ENCODE peak calls at places on chromosomes 3 and 15, in nine cellular contexts. One of them, this sample, is unnamed.
A peak's percentile ranks its signal among the peaks of the same experiment; 100 is the strongest.

GRCh38 chr15:80159811-80160569 is 7.2 kb downstream of the FAH start:
- DNase-seq in substantia nigra: no peak
- DNase-seq in endothelial cell: no peak
- DNase-seq in iPS DF 6.9: no peak
- DNase-seq in Ammon's horn: no peak
- DNase-seq in H54: no peak
- DNase-seq in mucosa of descending colon: no peak
- DNase-seq in A549: no peak
- DNase-seq in GM19239: no peak
- DNase-seq in this sample: no peak

GRCh38 chr15:92500023-92500630 is 106.4 kb downstream of the ST8SIA2 start:
- DNase-seq in Ammon's horn: no peak
- DNase-seq in substantia nigra: no peak
- DNase-seq in GM19239: no peak
- DNase-seq in endothelial cell: no peak
- DNase-seq in iPS DF 6.9: no peak
- DNase-seq in A549: no peak
- DNase-seq in mucosa of descending colon: no peak
- DNase-seq in H54: no peak
- DNase-seq in this sample: no peak

GRCh38 chr3:39144095-39144747 is 9.2 kb downstream of the CSRNP1 start:
- DNase-seq in substantia nigra: no peak
- DNase-seq in GM19239: no peak
- DNase-seq in iPS DF 6.9: no peak
- DNase-seq in H54: no peak
- DNase-seq in Ammon's horn: no peak
- DNase-seq in A549: no peak
- DNase-seq in endothelial cell: no peak
- DNase-seq in mucosa of descending colon: no peak
- DNase-seq in this sample: peak; percentile 74

GRCh38 chr3:171393032-171393744 is 67.0 kb downstream of the TNIK start:
- DNase-seq in substantia nigra: no peak
- DNase-seq in GM19239: no peak
- DNase-seq in endothelial cell: peak; percentile 9
- DNase-seq in A549: no peak
- DNase-seq in H54: no peak
- DNase-seq in iPS DF 6.9: no peak
- DNase-seq in Ammon's horn: peak; percentile 41
- DNase-seq in mucosa of descending colon: no peak
- DNase-seq in this sample: no peak

GRCh38 chr3:68904578-68904977 is 27.8 kb downstream of the TAFA4 start:
- DNase-seq in A549: no peak
- DNase-seq in GM19239: no peak
- DNase-seq in iPS DF 6.9: no peak
- DNase-seq in H54: no peak
- DNase-seq in endothelial cell: no peak
- DNase-seq in Ammon's horn: no peak
- DNase-seq in substantia nigra: no peak
- DNase-seq in mucosa of descending colon: no peak
- DNase-seq in this sample: no peak

GRCh38 chr3:65811050-65811766 is 227.5 kb downstream of the MAGI1 start:
- DNase-seq in iPS DF 6.9: no peak
- DNase-seq in GM19239: no peak
- DNase-seq in substantia nigra: peak; percentile 23
- DNase-seq in endothelial cell: no peak
- DNase-seq in Ammon's horn: peak; percentile 67
- DNase-seq in A549: no peak
- DNase-seq in H54: no peak
- DNase-seq in mucosa of descending colon: no peak
- DNase-seq in this sample: no peak

GRCh38 chr15:91253605-91254004 is 153.5 kb downstream of the SV2B start:
- DNase-seq in Ammon's horn: no peak
- DNase-seq in GM19239: no peak
- DNase-seq in A549: no peak
- DNase-seq in iPS DF 6.9: no peak
- DNase-seq in endothelial cell: no peak
- DNase-seq in mucosa of descending colon: no peak
- DNase-seq in H54: no peak
- DNase-seq in substantia nigra: no peak
- DNase-seq in this sample: no peak

GRCh38 chr15:64013179-64014043 is 32.9 kb downstream of the DAPK2 start:
- DNase-seq in A549: no peak
- DNase-seq in substantia nigra: no peak
- DNase-seq in mucosa of descending colon: no peak
- DNase-seq in H54: no peak
- DNase-seq in GM19239: no peak
- DNase-seq in Ammon's horn: no peak
- DNase-seq in endothelial cell: no peak
- DNase-seq in iPS DF 6.9: no peak
- DNase-seq in this sample: no peak

GRCh38 chr3:11415099-11415498 is 142.9 kb downstream of the ATG7 start:
- DNase-seq in A549: no peak
- DNase-seq in mucosa of descending colon: no peak
- DNase-seq in H54: no peak
- DNase-seq in GM19239: no peak
- DNase-seq in substantia nigra: no peak
- DNase-seq in iPS DF 6.9: no peak
- DNase-seq in endothelial cell: no peak
- DNase-seq in Ammon's horn: no peak
- DNase-seq in this sample: no peak

GRCh38 chr3:194031867-194032635 is 103.9 kb upstream of the HES1 start:
- DNase-seq in GM19239: no peak
- DNase-seq in endothelial cell: no peak
- DNase-seq in iPS DF 6.9: no peak
- DNase-seq in mucosa of descending colon: no peak
- DNase-seq in substantia nigra: no peak
- DNase-seq in Ammon's horn: no peak
- DNase-seq in A549: no peak
- DNase-seq in H54: no peak
- DNase-seq in this sample: no peak

GRCh38 chr15:53367740-53368139 is 391.7 kb downstream of the WDR72 start:
- DNase-seq in Ammon's horn: no peak
- DNase-seq in substantia nigra: no peak
- DNase-seq in mucosa of descending colon: no peak
- DNase-seq in endothelial cell: no peak
- DNase-seq in GM19239: no peak
- DNase-seq in H54: no peak
- DNase-seq in A549: no peak
- DNase-seq in iPS DF 6.9: no peak
- DNase-seq in this sample: no peak

GRCh38 chr3:178382388-178383061 is 153.7 kb upstream of the KCNMB2 start:
- DNase-seq in iPS DF 6.9: no peak
- DNase-seq in substantia nigra: no peak
- DNase-seq in A549: no peak
- DNase-seq in mucosa of descending colon: no peak
- DNase-seq in Ammon's horn: no peak
- DNase-seq in H54: no peak
- DNase-seq in GM19239: no peak
- DNase-seq in endothelial cell: no peak
- DNase-seq in this sample: no peak

GRCh38 chr3:101825904-101826445 is 23.3 kb upstream of the NFKBIZ start:
- DNase-seq in iPS DF 6.9: no peak
- DNase-seq in substantia nigra: no peak
- DNase-seq in mucosa of descending colon: no peak
- DNase-seq in A549: no peak
- DNase-seq in GM19239: no peak
- DNase-seq in Ammon's horn: no peak
- DNase-seq in endothelial cell: no peak
- DNase-seq in H54: no peak
- DNase-seq in this sample: no peak

GRCh38 chr15:62647195-62647865 is 395.2 kb upstream of the TPM1 start:
- DNase-seq in H54: peak; percentile 51
- DNase-seq in Ammon's horn: no peak
- DNase-seq in A549: peak; percentile 93
- DNase-seq in endothelial cell: no peak
- DNase-seq in iPS DF 6.9: no peak
- DNase-seq in GM19239: no peak
- DNase-seq in mucosa of descending colon: no peak
- DNase-seq in substantia nigra: no peak
- DNase-seq in this sample: no peak

GRCh38 chr15:64246364-64247189 is 83.8 kb upstream of the PPIB start:
- DNase-seq in substantia nigra: no peak
- DNase-seq in Ammon's horn: peak; percentile 53
- DNase-seq in iPS DF 6.9: no peak
- DNase-seq in GM19239: peak; percentile 21
- DNase-seq in H54: peak; percentile 22
- DNase-seq in mucosa of descending colon: no peak
- DNase-seq in A549: peak; percentile 69
- DNase-seq in endothelial cell: no peak
- DNase-seq in this sample: peak; percentile 10

GRCh38 chr3:55591893-55592292 is 104.8 kb upstream of the WNT5A start:
- DNase-seq in A549: no peak
- DNase-seq in Ammon's horn: peak; percentile 77
- DNase-seq in H54: no peak
- DNase-seq in endothelial cell: no peak
- DNase-seq in iPS DF 6.9: no peak
- DNase-seq in substantia nigra: no peak
- DNase-seq in mucosa of descending colon: no peak
- DNase-seq in GM19239: no peak
- DNase-seq in this sample: no peak

GRCh38 chr3:105762749-105763673 is 105.8 kb downstream of the CBLB start:
- DNase-seq in GM19239: no peak
- DNase-seq in H54: no peak
- DNase-seq in endothelial cell: no peak
- DNase-seq in substantia nigra: no peak
- DNase-seq in Ammon's horn: no peak
- DNase-seq in iPS DF 6.9: no peak
- DNase-seq in mucosa of descending colon: no peak
- DNase-seq in A549: no peak
- DNase-seq in this sample: no peak

GRCh38 chr3:105539897-105540296 is 173.2 kb downstream of the ALCAM start:
- DNase-seq in mucosa of descending colon: no peak
- DNase-seq in endothelial cell: no peak
- DNase-seq in GM19239: no peak
- DNase-seq in Ammon's horn: no peak
- DNase-seq in H54: no peak
- DNase-seq in A549: no peak
- DNase-seq in iPS DF 6.9: no peak
- DNase-seq in substantia nigra: no peak
- DNase-seq in this sample: no peak

GRCh38 chr3:195226900-195227447 is 44.0 kb downstream of the XXYLT1 start:
- DNase-seq in iPS DF 6.9: no peak
- DNase-seq in A549: no peak
- DNase-seq in mucosa of descending colon: peak; percentile 22
- DNase-seq in endothelial cell: no peak
- DNase-seq in Ammon's horn: peak; percentile 1
- DNase-seq in substantia nigra: no peak
- DNase-seq in GM19239: no peak
- DNase-seq in H54: no peak
- DNase-seq in this sample: no peak

GRCh38 chr3:52834871-52835501 is at the start of gene MUSTN1:
- DNase-seq in substantia nigra: no peak
- DNase-seq in iPS DF 6.9: no peak
- DNase-seq in endothelial cell: no peak
- DNase-seq in H54: no peak
- DNase-seq in GM19239: no peak
- DNase-seq in Ammon's horn: no peak
- DNase-seq in mucosa of descending colon: no peak
- DNase-seq in A549: no peak
- DNase-seq in this sample: no peak

GRCh38 chr3:177679568-177680441 is 482.5 kb upstream of the TBL1XR1 start:
- DNase-seq in substantia nigra: no peak
- DNase-seq in mucosa of descending colon: no peak
- DNase-seq in H54: no peak
- DNase-seq in Ammon's horn: no peak
- DNase-seq in endothelial cell: no peak
- DNase-seq in A549: no peak
- DNase-seq in GM19239: no peak
- DNase-seq in iPS DF 6.9: no peak
- DNase-seq in this sample: no peak

GRCh38 chr3:29281265-29282228 is 676 bp downstream of the RBMS3 start:
- DNase-seq in mucosa of descending colon: no peak
- DNase-seq in iPS DF 6.9: no peak
- DNase-seq in endothelial cell: peak; percentile 18
- DNase-seq in substantia nigra: no peak
- DNase-seq in A549: no peak
- DNase-seq in Ammon's horn: no peak
- DNase-seq in GM19239: no peak
- DNase-seq in H54: no peak
- DNase-seq in this sample: no peak

GRCh38 chr3:10459954-10460754 is 45.2 kb downstream of the ATP2B2 start:
- DNase-seq in endothelial cell: peak; percentile 90
- DNase-seq in mucosa of descending colon: no peak
- DNase-seq in Ammon's horn: no peak
- DNase-seq in A549: peak; percentile 60
- DNase-seq in substantia nigra: no peak
- DNase-seq in iPS DF 6.9: peak; percentile 91
- DNase-seq in H54: peak; percentile 90
- DNase-seq in GM19239: peak; percentile 46
- DNase-seq in this sample: no peak

GRCh38 chr3:77247817-77248216 is 207.9 kb downstream of the ROBO2 start:
- DNase-seq in GM19239: no peak
- DNase-seq in mucosa of descending colon: no peak
- DNase-seq in endothelial cell: no peak
- DNase-seq in iPS DF 6.9: no peak
- DNase-seq in Ammon's horn: peak; percentile 24
- DNase-seq in H54: no peak
- DNase-seq in substantia nigra: no peak
- DNase-seq in A549: no peak
- DNase-seq in this sample: no peak

GRCh38 chr3:122921791-122922651 is 105.5 kb downstream of the SEMA5B start:
- DNase-seq in H54: no peak
- DNase-seq in iPS DF 6.9: no peak
- DNase-seq in mucosa of descending colon: no peak
- DNase-seq in GM19239: peak; percentile 56
- DNase-seq in substantia nigra: no peak
- DNase-seq in A549: peak; percentile 18
- DNase-seq in endothelial cell: peak; percentile 53
- DNase-seq in Ammon's horn: no peak
- DNase-seq in this sample: no peak

GRCh38 chr15:78065284-78065872 is 12.1 kb downstream of the TBC1D2B start:
- DNase-seq in GM19239: no peak
- DNase-seq in iPS DF 6.9: no peak
- DNase-seq in mucosa of descending colon: peak; percentile 74
- DNase-seq in H54: peak; percentile 52
- DNase-seq in substantia nigra: peak; percentile 41
- DNase-seq in A549: no peak
- DNase-seq in endothelial cell: no peak
- DNase-seq in Ammon's horn: peak; percentile 77
- DNase-seq in this sample: no peak

GRCh38 chr3:47715928-47716327 is 65.8 kb downstream of the SMARCC1 start:
- DNase-seq in A549: no peak
- DNase-seq in mucosa of descending colon: no peak
- DNase-seq in H54: no peak
- DNase-seq in iPS DF 6.9: no peak
- DNase-seq in endothelial cell: no peak
- DNase-seq in Ammon's horn: no peak
- DNase-seq in GM19239: no peak
- DNase-seq in substantia nigra: no peak
- DNase-seq in this sample: no peak

GRCh38 chr3:72446406-72447058 is 401.7 kb downstream of the SHQ1 start:
- DNase-seq in iPS DF 6.9: no peak
- DNase-seq in H54: no peak
- DNase-seq in substantia nigra: no peak
- DNase-seq in GM19239: no peak
- DNase-seq in Ammon's horn: peak; percentile 24
- DNase-seq in mucosa of descending colon: no peak
- DNase-seq in endothelial cell: no peak
- DNase-seq in A549: no peak
- DNase-seq in this sample: peak; percentile 25